ENCODE peak calls at places on chromosomes 4 and X, in six cellular contexts. M, U, J, T, Q and N are unnamed samples.

GRCh38 chr4:152352215-152352614 is 183.7 kb downstream of the FBXW7 start:
- DNase-seq in M (no peak), U (no peak), J (no peak), T (no peak), Q (no peak), N (no peak)

GRCh38 chrX:134236690-134237362 is at the start of gene CCDC160:
- DNase-seq in M (no peak), U (peak; percentile 20), J (peak; percentile 29), T (no peak), Q (peak; percentile 9), N (peak; percentile 66)

GRCh38 chr4:74517996-74518395 is 73.1 kb downstream of the AREG start:
- DNase-seq in M (no peak), U (no peak), J (no peak), T (no peak), Q (no peak), N (no peak)

GRCh38 chrX:41518127-41518840 is 71.1 kb downstream of the NYX start:
- DNase-seq in M (no peak), U (no peak), J (no peak), T (no peak), Q (no peak), N (no peak)

GRCh38 chr4:179307297-179308136 is 1865.3 kb upstream of the AGA start:
- DNase-seq in M (peak; percentile 62), U (no peak), J (no peak), T (no peak), Q (peak; percentile 2), N (peak; percentile 54)

GRCh38 chr4:132646186-132646585 is 502.9 kb upstream of the PCDH10 start:
- DNase-seq in M (peak; percentile 36), U (no peak), J (no peak), T (no peak), Q (no peak), N (no peak)

GRCh38 chr4:165343353-165344191 is 16.1 kb downstream of the MSMO1 start:
- DNase-seq in M (peak; percentile 51), U (no peak), J (peak; percentile 53), T (no peak), Q (no peak), N (no peak)

GRCh38 chrX:54695816-54696487 is 102.1 kb downstream of the ITIH6 start:
- DNase-seq in M (peak; percentile 63), U (no peak), J (no peak), T (no peak), Q (no peak), N (no peak)

GRCh38 chrX:14064632-14065432 is 35.1 kb upstream of the GEMIN8 start:
- DNase-seq in M (no peak), U (no peak), J (no peak), T (no peak), Q (peak; percentile 48), N (no peak)

GRCh38 chrX:154734101-154734781 is 16.6 kb downstream of the GAB3 start:
- DNase-seq in M (no peak), U (peak; percentile 46), J (peak; percentile 73), T (no peak), Q (peak; percentile 73), N (no peak)

GRCh38 chr4:168631241-168632151 is 134.6 kb downstream of the PALLD start:
- DNase-seq in M (no peak), U (peak; percentile 43), J (peak; percentile 72), T (peak; percentile 83), Q (peak; percentile 77), N (peak; percentile 85)

GRCh38 chr4:83906561-83906960 is 370.7 kb downstream of the GPAT3 start:
- DNase-seq in M (no peak), U (no peak), J (no peak), T (no peak), Q (peak; percentile 31), N (no peak)

GRCh38 chrX:41526925-41527324 is 79.8 kb downstream of the NYX start:
- DNase-seq in M (no peak), U (no peak), J (peak; percentile 16), T (no peak), Q (peak; percentile 25), N (no peak)

GRCh38 chr4:20652226-20652836 is 47.9 kb upstream of the PACRGL start:
- DNase-seq in M (peak; percentile 45), U (no peak), J (no peak), T (no peak), Q (no peak), N (no peak)

GRCh38 chr4:184694412-184694956 is 39.4 kb downstream of the CENPU start:
- DNase-seq in M (no peak), U (no peak), J (no peak), T (no peak), Q (no peak), N (no peak)

GRCh38 chr4:106450249-106450648 is 81.7 kb upstream of the GIMD1 start:
- DNase-seq in M (no peak), U (no peak), J (no peak), T (no peak), Q (peak; percentile 8), N (no peak)

GRCh38 chr4:150145090-150145949 is 67.1 kb downstream of the DCLK2 start:
- DNase-seq in M (no peak), U (no peak), J (no peak), T (no peak), Q (peak; percentile 68), N (no peak)

GRCh38 chr4:177427097-177427665 is 15.1 kb downstream of the AGA start:
- DNase-seq in M (no peak), U (no peak), J (no peak), T (no peak), Q (peak; percentile 35), N (no peak)

GRCh38 chr4:134465417-134465816 is 263.8 kb upstream of the PABPC4L start:
- DNase-seq in M (no peak), U (no peak), J (no peak), T (no peak), Q (no peak), N (peak; percentile 2)

GRCh38 chrX:133849676-133850075 is 135.7 kb downstream of the GPC3 start:
- DNase-seq in M (no peak), U (no peak), J (no peak), T (no peak), Q (no peak), N (no peak)

GRCh38 chr4:81499840-81500239 is 28.1 kb upstream of the RASGEF1B start:
- DNase-seq in M (no peak), U (no peak), J (no peak), T (no peak), Q (no peak), N (no peak)

GRCh38 chr4:69058410-69059059 is 37.7 kb upstream of the UGT2B7 start:
- DNase-seq in M (no peak), U (no peak), J (no peak), T (no peak), Q (no peak), N (no peak)

GRCh38 chr4:2964077-2964471 is 703 bp downstream of the GRK4 start:
- DNase-seq in M (no peak), U (no peak), J (peak; percentile 28), T (no peak), Q (no peak), N (peak; percentile 26)

GRCh38 chr4:127708985-127709384 is 21.2 kb upstream of the SLC25A31 start:
- DNase-seq in M (no peak), U (no peak), J (peak; percentile 86), T (no peak), Q (peak; percentile 84), N (no peak)

GRCh38 chrX:11423362-11423818 is 130.2 kb downstream of the AMELX start:
- DNase-seq in M (no peak), U (peak; percentile 33), J (peak; percentile 15), T (no peak), Q (peak; percentile 80), N (peak; percentile 85)

GRCh38 chrX:12304261-12304660 is 166.0 kb downstream of the FRMPD4 start:
- DNase-seq in M (peak; percentile 45), U (no peak), J (no peak), T (no peak), Q (no peak), N (no peak)

DNA sequence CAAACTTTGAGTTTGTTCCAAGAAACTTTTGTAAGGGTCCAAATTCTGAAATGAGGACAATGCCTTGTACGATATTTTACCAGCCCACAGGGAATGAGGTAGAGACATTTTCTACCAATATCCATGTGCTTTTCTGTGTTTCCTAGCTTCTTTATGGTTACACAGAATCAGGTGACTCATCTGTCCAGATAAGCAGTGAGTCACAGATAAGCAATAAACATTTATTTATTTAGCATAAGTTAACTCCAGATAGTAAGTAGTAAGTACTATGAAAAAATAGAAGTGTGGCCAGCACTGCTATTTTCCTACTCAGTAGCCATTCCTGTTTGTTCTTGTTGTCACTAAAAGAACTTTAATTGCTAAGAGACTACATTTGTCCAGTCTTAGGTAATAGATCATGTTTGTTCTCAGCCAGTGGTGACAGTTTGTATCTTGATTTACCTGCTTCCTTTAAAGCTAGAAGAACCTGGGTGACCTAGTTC is 7.4 kb downstream of the AFF1 start:
- DNase-seq in M (no peak), U (no peak), J (peak; percentile 71), T (no peak), Q (peak; percentile 57), N (no peak)
- H3K4me1 ChIP-seq in M (peaks cover 25% of the 10 kb centered on the region), U (peaks cover 61% of the 10 kb centered on the region), J (peaks cover 47% of the 10 kb centered on the region), T (peaks cover 60% of the 10 kb centered on the region), Q (peaks cover 14% of the 10 kb centered on the region), N (no peaks in the 10 kb centered on the region)

GRCh38 chr4:78599147-78599546 is 47.6 kb downstream of the ANXA3 start:
- DNase-seq in M (no peak), U (no peak), J (no peak), T (no peak), Q (no peak), N (no peak)
- H3K27ac ChIP-seq in M (no peak overlapping the region), U (no peak overlapping the region), J (no peak overlapping the region), T (no peak overlapping the region), Q (no peak overlapping the region), N (peak overlapping the region; percentile 87)

DNA sequence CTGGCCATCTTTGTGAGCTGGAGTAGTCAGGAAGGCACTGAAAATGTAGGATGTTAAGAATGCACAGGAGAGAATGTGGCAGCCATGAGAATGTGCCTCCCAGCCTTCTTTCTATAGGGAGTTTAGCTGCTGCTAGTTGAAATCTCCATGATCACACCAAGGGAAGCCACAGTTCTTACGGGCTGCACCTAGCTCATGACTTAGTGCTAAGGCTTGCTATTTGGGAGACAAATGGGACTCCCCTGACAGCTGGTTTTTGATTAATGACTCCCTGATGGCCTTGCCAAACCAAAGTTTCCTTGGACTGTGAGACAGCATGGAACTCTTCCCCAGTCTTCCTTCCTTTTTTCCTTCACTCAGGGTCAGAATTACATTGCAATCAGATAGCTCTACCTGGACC is 9.2 kb downstream of the CTSO start:
- DNase-seq in M (no peak), U (no peak), J (no peak), T (no peak), Q (peak; percentile 84), N (no peak)
- H3K4me1 ChIP-seq in M (no peaks in the 10 kb centered on the region), U (no peaks in the 10 kb centered on the region), J (no peaks in the 10 kb centered on the region), T (no peaks in the 10 kb centered on the region), Q (peaks cover 6% of the 10 kb centered on the region), N (no peaks in the 10 kb centered on the region)

DNA sequence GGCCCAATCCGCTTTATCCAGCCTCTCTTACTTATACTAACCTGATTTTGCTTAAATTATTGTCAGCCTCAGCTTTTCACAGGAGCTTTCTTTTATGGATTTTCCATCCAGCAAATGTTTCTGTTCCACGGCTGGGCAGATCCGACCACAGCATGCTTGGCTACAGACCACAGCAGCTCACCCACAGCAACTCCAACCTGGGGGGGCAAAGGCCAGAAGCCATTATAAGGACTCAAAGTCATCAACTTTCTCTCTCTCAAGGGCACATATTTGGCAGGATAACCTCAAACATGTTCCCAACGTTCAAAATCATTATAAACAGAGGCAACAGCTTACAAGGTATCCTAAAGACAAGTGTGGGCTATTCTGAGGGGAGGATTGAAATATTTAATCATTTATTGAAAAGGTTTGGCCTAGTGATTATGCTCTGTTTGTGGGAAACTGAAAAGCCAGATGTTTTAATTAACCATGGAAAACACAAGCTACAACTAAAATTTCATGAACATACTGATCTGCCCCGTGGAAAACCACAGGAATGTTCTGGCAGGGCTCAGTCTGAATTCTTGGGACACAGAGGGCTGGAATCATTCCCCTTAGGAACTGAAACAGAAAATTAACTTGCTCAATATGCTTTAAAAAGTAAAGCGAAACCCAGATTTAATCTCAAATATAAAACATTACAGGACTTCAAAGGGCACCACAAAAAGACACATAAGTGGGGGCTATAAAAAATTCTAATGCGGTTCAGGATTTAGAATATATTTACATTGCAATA is 71.2 kb downstream of the APBB2 start:
- DNase-seq in M (no peak), U (peak; percentile 79), J (peak; percentile 62), T (no peak), Q (peak; percentile 97), N (peak; percentile 94)
- H3K27ac ChIP-seq in M (no peak overlapping the region), U (peak overlapping the region; percentile 80), J (peak overlapping the region; percentile 87), T (peak overlapping the region; percentile 78), Q (peak overlapping the region; percentile 90), N (peak overlapping the region; percentile 100)